ENCODE peak calls at places on chromosomes 5 and 9, in four cellular contexts. J, I, Y and P are unnamed samples.

GRCh38 chr9:31183866-31184265 is 1200.6 kb upstream of the ACO1 start:
- DNase-seq in I (no peak), Y (no peak), J (no peak), P (no peak)

GRCh38 chr5:891117-891836 is 1.3 kb downstream of the BRD9 start:
- DNase-seq in Y (peak), J (no peak), I (no peak), P (no peak)

GRCh38 chr5:749101-749670 is 35.3 kb downstream of the ZDHHC11B start:
- DNase-seq in Y (no peak), I (no peak), J (no peak), P (no peak)

GRCh38 chr5:74340476-74340875 is 300.1 kb downstream of the ENC1 start:
- DNase-seq in I (no peak), Y (no peak), J (no peak), P (no peak)

GRCh38 chr5:132234684-132235062 is 7.0 kb upstream of the P4HA2 start:
- DNase-seq in J (no peak), Y (no peak), I (no peak), P (no peak)

GRCh38 chr9:94054731-94055130 is 29.5 kb upstream of the PTPDC1 start:
- DNase-seq in Y (no peak), I (no peak), J (no peak), P (no peak)

GRCh38 chr9:128422783-128423150 is 2.1 kb downstream of the CERCAM start:
- DNase-seq in J (no peak), I (no peak), Y (no peak), P (no peak)

GRCh38 chr5:80125022-80125961 is 90.1 kb downstream of the THBS4 start:
- DNase-seq in I (no peak), Y (no peak), J (no peak), P (no peak)

GRCh38 chr9:107749787-107750444 is 260.3 kb upstream of the KLF4 start:
- DNase-seq in J (no peak), Y (peak), I (peak), P (peak)

GRCh38 chr5:87393331-87393730 is 19.4 kb downstream of the CCNH start:
- DNase-seq in I (peak), J (no peak), Y (no peak), P (no peak)

GRCh38 chr9:75148551-75148950 is 60.2 kb downstream of the OSTF1 start:
- DNase-seq in I (peak), J (no peak), Y (peak), P (no peak)

GRCh38 chr5:13115476-13115875 is 829.0 kb downstream of the DNAH5 start:
- DNase-seq in I (no peak), Y (no peak), J (no peak), P (no peak)

GRCh38 chr9:91515074-91515687 is 91.5 kb upstream of the NFIL3 start:
- DNase-seq in I (peak), Y (no peak), J (no peak), P (peak)

GRCh38 chr5:164119806-164120440 is 614.5 kb downstream of the MAT2B start:
- DNase-seq in Y (no peak), J (no peak), I (peak), P (no peak)

GRCh38 chr5:10513501-10514442 is 50.1 kb upstream of the ANKRD33B start:
- DNase-seq in J (no peak), Y (no peak), I (peak), P (no peak)

GRCh38 chr5:34534237-34535108 is 121.7 kb upstream of the RAI14 start:
- DNase-seq in J (no peak), I (peak), Y (no peak), P (no peak)

GRCh38 chr5:74167206-74167929 is 473.2 kb downstream of the ENC1 start:
- DNase-seq in Y (no peak), I (peak), J (no peak), P (no peak)

GRCh38 chr5:119285070-119285916 is 70.5 kb upstream of the TNFAIP8 start:
- DNase-seq in J (no peak), Y (no peak), I (no peak), P (no peak)

GRCh38 chr5:40490464-40491083 is 189.1 kb upstream of the PTGER4 start:
- DNase-seq in I (no peak), Y (no peak), J (no peak), P (no peak)

GRCh38 chr9:124260769-124261603 is 3.2 kb downstream of the NEK6 start:
- DNase-seq in I (peak), Y (peak), J (no peak), P (no peak)

GRCh38 chr5:83000448-83000847 is 76.7 kb downstream of the TMEM167A start:
- DNase-seq in Y (no peak), I (peak), J (no peak), P (no peak)

GRCh38 chr5:145246379-145246778 is 588.8 kb downstream of the PRELID2 start:
- DNase-seq in I (no peak), J (no peak), Y (no peak), P (no peak)

DNA sequence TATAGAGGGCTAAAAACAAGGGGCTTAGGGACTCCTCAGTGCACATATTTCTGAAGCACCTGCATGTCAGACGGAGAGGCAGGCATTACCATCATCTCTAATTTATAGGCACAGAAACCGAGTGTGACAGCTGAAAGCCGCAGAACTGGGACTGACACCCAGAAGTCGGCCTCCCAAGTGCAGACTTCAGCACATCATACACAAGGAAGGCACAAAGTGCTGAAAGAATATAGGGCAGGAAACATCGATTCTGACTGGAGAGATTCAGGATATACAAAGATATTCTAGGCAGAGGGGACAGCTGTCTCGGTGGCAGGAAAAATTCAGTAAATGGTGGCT is 11.2 kb downstream of the MRPS27 start:
- DNase-seq in I (no peak), Y (no peak), J (no peak), P (no peak)
- H3K27ac ChIP-seq in I (peak), Y (peak), J (peak), P (peak)

GRCh38 chr5:96258692-96259091 is 174.4 kb downstream of the PCSK1 start:
- DNase-seq in I (no peak), J (no peak), Y (no peak), P (no peak)
- H3K27ac ChIP-seq in I (peak), J (no peak), Y (peak), P (peak)

GRCh38 chr5:103895738-103896137 is 333.1 kb upstream of the NUDT12 start:
- DNase-seq in Y (no peak), I (no peak), J (no peak), P (no peak)

GRCh38 chr5:103896593-103896992 is 334.0 kb upstream of the NUDT12 start:
- DNase-seq in J (no peak), Y (no peak), I (no peak), P (no peak)

GRCh38 chr5:103890313-103890712 is 327.7 kb upstream of the NUDT12 start:
- DNase-seq in J (no peak), Y (no peak), I (no peak), P (no peak)

GRCh38 chr5:103891151-103891550 is 328.6 kb upstream of the NUDT12 start:
- DNase-seq in Y (no peak), I (no peak), J (no peak), P (peak)

GRCh38 chr5:103894882-103895281 is 332.3 kb upstream of the NUDT12 start:
- DNase-seq in Y (no peak), J (no peak), I (no peak), P (peak)
- H3K27ac ChIP-seq in Y (no peak), J (no peak), I (no peak), P (peak)

GRCh38 chr5:32331927-32332274 is 19.2 kb upstream of the MTMR12 start:
- DNase-seq in I (no peak), Y (no peak), J (no peak), P (no peak)

GRCh38 chr5:32329395-32329834 is 16.7 kb upstream of the MTMR12 start:
- DNase-seq in I (peak), Y (peak), J (peak), P (peak)

GRCh38 chr5:32332361-32332760 is 19.6 kb upstream of the MTMR12 start:
- DNase-seq in I (no peak), J (no peak), Y (no peak), P (no peak)

GRCh38 chr5:32331217-32331926 is 18.6 kb upstream of the MTMR12 start:
- DNase-seq in I (no peak), Y (no peak), J (no peak), P (no peak)

GRCh38 chr5:32330126-32330971 is 17.6 kb upstream of the MTMR12 start:
- DNase-seq in I (no peak), Y (no peak), J (no peak), P (no peak)
- H3K27ac ChIP-seq in I (no peak), Y (no peak), J (no peak), P (no peak)

GRCh38 chr5:140547508-140548299 is at the start of gene EIF4EBP3:
- DNase-seq in Y (peak), I (peak), J (peak), P (peak)
- H3K27ac ChIP-seq in Y (peak), I (peak), J (peak), P (peak)

DNA sequence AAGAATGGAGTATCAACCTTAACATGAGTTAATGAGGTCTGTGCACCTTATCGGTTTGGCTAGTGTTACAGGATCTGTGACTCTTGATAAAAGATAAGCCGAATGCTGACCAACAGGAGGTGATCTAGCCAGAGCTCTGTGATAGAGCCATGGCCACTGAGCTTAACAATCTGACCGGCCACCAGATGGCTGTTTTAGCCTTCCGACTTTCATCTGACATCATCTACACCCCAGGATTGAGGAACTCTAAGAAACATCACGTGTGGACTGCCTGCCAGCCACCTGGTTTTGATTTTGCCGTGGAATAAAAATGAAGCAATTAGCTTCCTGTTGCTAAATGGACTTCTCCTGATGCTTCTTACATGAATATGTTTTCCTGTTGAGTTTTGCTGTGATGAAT is 281.3 kb downstream of the CEMIP2 start:
- DNase-seq in J (no peak), I (no peak), Y (peak), P (no peak)
- H3K27ac ChIP-seq in J (no peak), I (no peak), Y (no peak), P (no peak)

GRCh38 chr9:131273146-131273545 is 3.2 kb downstream of the FAM78A start:
- DNase-seq in Y (peak), I (no peak), J (no peak), P (no peak)

GRCh38 chr9:131273791-131274673 is 2.3 kb downstream of the FAM78A start:
- DNase-seq in J (no peak), I (no peak), Y (peak), P (no peak)

GRCh38 chr9:131270171-131271015 is 5.9 kb downstream of the FAM78A start:
- DNase-seq in Y (peak), I (no peak), J (peak), P (no peak)

GRCh38 chr9:131271506-131271931 is 4.8 kb downstream of the FAM78A start:
- DNase-seq in J (no peak), Y (peak), I (no peak), P (no peak)

GRCh38 chr9:131272212-131272611 is 4.1 kb downstream of the FAM78A start:
- DNase-seq in Y (peak), I (no peak), J (no peak), P (no peak)
- H3K27ac ChIP-seq in Y (peak), I (no peak), J (peak), P (peak)

GRCh38 chr5:55437859-55438206 is 96.9 kb downstream of the PLPP1 start:
- DNase-seq in J (no peak), Y (no peak), I (no peak), P (no peak)
- H3K27ac ChIP-seq in J (no peak), Y (no peak), I (peak), P (peak)

GRCh38 chr5:67029481-67029880 is 167.1 kb downstream of the CD180 start:
- DNase-seq in J (no peak), I (no peak), Y (no peak), P (no peak)
- H3K27ac ChIP-seq in J (no peak), I (no peak), Y (no peak), P (no peak)

GRCh38 chr5:150500905-150501304 is 7.0 kb upstream of the NDST1 start:
- DNase-seq in J (no peak), Y (no peak), I (no peak), P (peak)

GRCh38 chr5:150500328-150500841 is 7.5 kb upstream of the NDST1 start:
- DNase-seq in I (no peak), Y (no peak), J (no peak), P (no peak)

GRCh38 chr5:150498971-150499370 is 9.0 kb upstream of the NDST1 start:
- DNase-seq in J (no peak), Y (no peak), I (no peak), P (no peak)

GRCh38 chr5:150498501-150498900 is 9.4 kb upstream of the NDST1 start:
- DNase-seq in I (no peak), Y (no peak), J (no peak), P (no peak)

GRCh38 chr5:150499437-150499956 is 8.4 kb upstream of the NDST1 start:
- DNase-seq in I (no peak), J (no peak), Y (no peak), P (no peak)
- H3K27ac ChIP-seq in I (no peak), J (no peak), Y (no peak), P (peak)